ENCODE peak calls at places on chromosomes 13 and 19, in five cellular contexts. I is cardiac fibroblast; Y is heart right ventricle; D is effector memory CD4-positive, alpha-beta T cell; V is left ventricle myocardium inferior. N is an unnamed sample.

GRCh38 chr13:27375686-27376326 is 48.6 kb upstream of the GTF3A start:
- DNase-seq in I (peak), Y (peak), V (peak), D (peak), N (peak)

GRCh38 chr19:5090780-5091575 is 122.1 kb downstream of the KDM4B start:
- DNase-seq in V (peak), I (peak), D (no peak), Y (peak), N (peak)

GRCh38 chr19:33005440-33005839 is 33.4 kb downstream of the FAAP24 start:
- DNase-seq in V (no peak), I (no peak), D (no peak), Y (no peak), N (no peak)

GRCh38 chr19:46716013-46716671 is 772 bp downstream of the PRKD2 start:
- DNase-seq in V (no peak), I (no peak), D (no peak), Y (no peak), N (no peak)

GRCh38 chr19:19061491-19061890 is 2.3 kb upstream of the SLC25A42 start:
- DNase-seq in Y (peak), D (no peak), I (no peak), V (peak), N (no peak)

GRCh38 chr19:41934849-41935374 is 6.7 kb upstream of the ERFL start:
- DNase-seq in D (peak), Y (peak), I (peak), V (peak), N (peak)

GRCh38 chr13:46562581-46562980 is 9.6 kb downstream of the LRCH1 start:
- DNase-seq in V (no peak), D (no peak), I (no peak), Y (no peak), N (no peak)

GRCh38 chr19:5553892-5554291 is 13.9 kb downstream of the TINCR start:
- DNase-seq in I (no peak), Y (no peak), D (no peak), V (no peak), N (no peak)

GRCh38 chr13:37602743-37603381 is 4.3 kb upstream of the POSTN start:
- DNase-seq in D (no peak), V (no peak), I (peak), Y (no peak), N (no peak)

GRCh38 chr13:37598572-37598971 is at the start of gene POSTN:
- DNase-seq in V (no peak), I (peak), Y (no peak), D (no peak), N (no peak)

GRCh38 chr13:37599509-37599908 is 941 bp upstream of the POSTN start:
- DNase-seq in D (no peak), I (peak), Y (no peak), V (no peak), N (no peak)

GRCh38 chr13:37595162-37595561 is 3.4 kb downstream of the POSTN start:
- DNase-seq in Y (no peak), I (peak), D (no peak), V (no peak), N (no peak)

GRCh38 chr13:37597477-37597876 is 1.1 kb downstream of the POSTN start:
- DNase-seq in I (no peak), D (no peak), Y (no peak), V (no peak), N (no peak)
- H3K4me3 ChIP-seq in I (peak), D (no peak), Y (peak), V (peak), N (no peak)

DNA sequence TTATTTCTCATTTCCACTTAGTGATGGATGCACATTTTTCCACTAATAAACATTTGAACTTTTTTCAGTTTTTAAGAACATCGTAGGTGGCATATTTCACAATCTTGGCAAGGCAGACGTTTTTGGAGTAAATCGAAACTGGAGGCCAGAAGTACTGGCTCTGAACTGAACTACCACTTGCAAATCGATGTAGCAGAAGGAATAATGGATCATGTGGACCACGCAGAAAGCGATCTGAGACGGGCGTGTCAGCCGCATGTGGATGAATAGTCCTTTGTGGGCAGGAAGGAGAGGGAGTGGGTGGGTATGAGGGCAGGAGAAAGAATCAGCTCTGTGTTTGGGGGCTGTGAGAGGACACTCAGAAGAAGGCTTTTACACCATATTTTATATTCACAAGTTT is 90.4 kb downstream of the COL4A2 start:
- DNase-seq in V (no peak), D (no peak), Y (peak), I (peak), N (no peak)
- H3K4me3 ChIP-seq in V (peak), D (no peak), Y (no peak), I (peak), N (no peak)

GRCh38 chr19:35041548-35042055 is at the start of gene HPN:
- DNase-seq in V (no peak), D (no peak), Y (no peak), I (no peak), N (no peak)

GRCh38 chr19:35038623-35039512 is 2.7 kb upstream of the HPN start:
- DNase-seq in D (no peak), I (no peak), Y (no peak), V (peak), N (no peak)

GRCh38 chr19:35040474-35040825 is 1.1 kb upstream of the HPN start:
- DNase-seq in I (no peak), Y (no peak), D (no peak), V (no peak), N (no peak)

GRCh38 chr19:35040826-35041547 is 534 bp upstream of the HPN start:
- DNase-seq in Y (peak), I (peak), V (peak), D (no peak), N (no peak)

DNA sequence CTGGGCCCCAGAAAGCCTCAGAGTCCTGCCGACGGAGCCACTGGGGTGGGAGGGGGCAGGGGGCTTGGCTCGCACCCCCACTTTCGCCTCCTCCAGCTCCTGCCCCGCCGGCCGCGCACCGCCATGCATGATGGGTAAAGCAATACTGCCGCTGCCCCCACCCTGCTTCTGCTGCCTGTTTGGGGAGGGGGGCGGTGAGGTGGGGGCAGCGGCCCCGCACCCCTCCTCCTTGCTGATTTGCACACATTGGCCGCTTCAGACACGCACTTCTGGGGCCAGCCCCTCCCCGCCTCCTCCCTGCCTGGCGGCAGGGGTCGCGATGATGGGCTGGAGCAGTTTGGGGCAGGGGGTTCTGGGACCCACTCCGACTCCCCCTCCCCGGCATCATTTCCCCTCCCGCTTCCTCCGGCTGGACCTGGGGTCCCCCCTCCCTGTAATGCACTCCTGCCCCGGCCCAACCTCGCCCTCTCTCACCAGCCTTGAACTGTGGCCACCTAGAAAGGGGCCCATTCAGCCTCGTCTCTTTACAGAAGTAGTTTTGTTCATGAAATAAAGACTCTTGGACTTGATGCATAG is 1.6 kb upstream of the HPN start:
- DNase-seq in Y (no peak), I (no peak), V (no peak), D (no peak), N (no peak)
- H3K4me3 ChIP-seq in Y (peak), I (no peak), V (peak), D (peak), N (no peak)

GRCh38 chr19:50427318-50427925 is 5.3 kb upstream of the MYBPC2 start:
- DNase-seq in V (no peak), Y (no peak), I (no peak), D (no peak), N (no peak)
- H3K4me3 ChIP-seq in V (peak), Y (peak), I (peak), D (peak), N (no peak)

GRCh38 chr19:10419200-10419645 is 1.1 kb upstream of the PDE4A start:
- DNase-seq in Y (no peak), I (no peak), D (no peak), V (no peak), N (no peak)
- H3K4me3 ChIP-seq in Y (peak), I (peak), D (peak), V (peak), N (peak)

GRCh38 chr19:17749912-17750317 is 1.4 kb upstream of the FCHO1 start:
- DNase-seq in D (no peak), I (peak), V (no peak), Y (no peak), N (no peak)
- H3K4me3 ChIP-seq in D (peak), I (no peak), V (no peak), Y (peak), N (peak)

GRCh38 chr19:610071-610800 is 20.6 kb downstream of the HCN2 start:
- DNase-seq in Y (no peak), V (no peak), D (peak), I (no peak), N (no peak)
- H3K4me3 ChIP-seq in Y (peak), V (peak), D (peak), I (no peak), N (peak)

DNA sequence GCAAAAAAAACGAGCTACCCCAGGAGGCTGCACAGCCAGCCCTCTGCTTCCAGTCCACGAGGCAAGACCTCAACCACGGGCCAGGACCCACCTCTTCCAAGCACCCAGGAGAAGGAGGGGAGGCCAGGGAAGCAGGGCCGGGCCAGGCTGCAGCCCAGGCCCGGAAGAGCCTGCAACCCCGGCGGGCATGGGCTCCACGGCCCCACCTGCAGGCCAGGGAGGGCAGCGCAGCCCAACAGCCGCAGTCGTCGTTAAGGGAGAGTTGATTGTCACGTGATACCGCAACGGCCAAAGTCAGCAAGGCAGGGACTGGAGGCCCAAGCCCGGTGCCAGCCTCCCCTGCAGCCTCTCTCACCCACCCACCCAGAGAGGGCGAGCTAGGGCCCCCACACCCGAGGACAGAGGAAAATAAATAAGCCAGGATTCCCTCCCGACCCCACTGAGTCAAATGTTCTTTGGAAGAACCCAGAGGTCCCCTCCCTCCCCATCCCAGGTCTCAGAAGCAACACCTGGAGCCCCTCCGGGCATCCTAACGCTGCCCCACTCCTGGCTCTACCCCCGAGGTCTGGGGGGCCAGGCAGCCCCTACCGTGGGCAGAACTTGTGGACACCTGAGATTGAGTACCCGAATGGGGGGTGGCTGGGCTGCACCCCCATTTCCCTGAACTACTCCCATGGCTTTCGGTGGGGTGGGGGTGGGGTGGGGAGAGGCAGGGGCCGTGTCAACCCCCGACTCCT is 5.2 kb upstream of the REXO1 start:
- DNase-seq in V (peak), Y (peak), D (peak), I (peak), N (peak)
- H3K4me3 ChIP-seq in V (no peak), Y (no peak), D (no peak), I (no peak), N (peak)

DNA sequence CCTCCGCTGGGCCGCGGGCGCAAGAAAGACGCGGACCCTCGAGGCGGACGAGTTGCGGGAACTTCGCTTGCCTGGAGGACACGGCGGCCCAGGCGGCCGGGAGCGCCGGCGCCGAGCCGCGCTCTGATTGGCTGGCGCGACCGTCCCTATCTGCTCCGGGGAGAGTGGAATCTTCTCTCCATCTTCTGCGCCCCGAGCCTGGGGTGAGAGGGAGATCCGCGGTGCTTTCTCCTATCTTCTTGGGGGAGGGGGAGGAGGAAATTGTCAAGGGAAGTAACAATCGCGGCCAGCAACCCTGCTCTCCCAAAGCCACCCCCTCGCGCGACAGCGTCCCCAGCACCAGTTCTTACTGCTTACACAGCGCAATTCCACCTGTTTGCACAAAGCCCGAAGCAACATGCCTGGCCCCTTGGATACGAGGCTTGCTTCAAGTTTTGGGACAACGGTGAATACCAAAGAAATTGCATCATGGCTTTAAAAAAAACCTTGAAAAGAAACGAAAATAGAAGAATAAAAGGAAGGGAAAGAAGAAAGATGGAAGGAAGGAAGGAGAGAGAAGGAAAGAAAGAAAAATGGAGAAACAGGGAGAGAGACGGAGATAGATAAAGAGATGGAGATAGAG is 4.8 kb downstream of the SOX21 start:
- DNase-seq in D (no peak), I (no peak), Y (no peak), V (no peak), N (no peak)
- H3K4me3 ChIP-seq in D (no peak), I (no peak), Y (no peak), V (peak), N (no peak)